ENCODE peak calls at places on chromosomes 1 and 21, in eight cellular contexts. Z, B, P, K, G, R, H and Q are unnamed samples.

GRCh38 chr1:113269577-113269976 is 120.7 kb upstream of the MAGI3 start:
- DNase-seq in Z (no peak), B (no peak), P (no peak), K (no peak), G (no peak), R (no peak), H (no peak), Q (no peak)

GRCh38 chr1:171828794-171829193 is 12.5 kb upstream of the DNM3 start:
- DNase-seq in Z (no peak), B (no peak), P (no peak), K (no peak), G (no peak), R (no peak), H (no peak), Q (no peak)

GRCh38 chr1:14441302-14441741 is 157.2 kb upstream of the KAZN start:
- DNase-seq in Z (no peak), B (peak), P (no peak), K (peak), G (no peak), R (no peak), H (peak), Q (no peak)

GRCh38 chr1:213055767-213056166 is 4.7 kb downstream of the RPS6KC1 start:
- DNase-seq in Z (no peak), B (no peak), P (no peak), K (no peak), G (no peak), R (no peak), H (no peak), Q (no peak)

GRCh38 chr1:58779837-58780585 is 3.8 kb downstream of the JUN start:
- DNase-seq in Z (peak), B (peak), P (no peak), K (no peak), G (no peak), R (no peak), H (peak), Q (no peak)

GRCh38 chr1:55310517-55310927 is 95.4 kb upstream of the USP24 start:
- DNase-seq in Z (peak), B (peak), P (no peak), K (peak), G (no peak), R (no peak), H (peak), Q (no peak)

GRCh38 chr1:72284084-72284397 is 1.7 kb upstream of the NEGR1 start:
- DNase-seq in Z (peak), B (peak), P (no peak), K (no peak), G (no peak), R (no peak), H (no peak), Q (no peak)

GRCh38 chr21:28444567-28444966 is 548.1 kb downstream of the LTN1 start:
- DNase-seq in Z (no peak), B (peak), P (no peak), K (no peak), G (no peak), R (no peak), H (no peak), Q (no peak)

GRCh38 chr1:107991371-107992066 is 26.5 kb upstream of the VAV3 start:
- DNase-seq in Z (no peak), B (peak), P (no peak), K (no peak), G (no peak), R (no peak), H (no peak), Q (no peak)

GRCh38 chr1:56452027-56453011 is 127.0 kb downstream of the PLPP3 start:
- DNase-seq in Z (no peak), B (peak), P (no peak), K (no peak), G (no peak), R (no peak), H (no peak), Q (no peak)

GRCh38 chr21:29056005-29056404 is 17.4 kb downstream of the CCT8 start:
- DNase-seq in Z (no peak), B (peak), P (no peak), K (no peak), G (no peak), R (no peak), H (peak), Q (no peak)

GRCh38 chr1:59044535-59045121 is 252.3 kb upstream of the FGGY start:
- DNase-seq in Z (no peak), B (no peak), P (no peak), K (no peak), G (no peak), R (no peak), H (peak), Q (no peak)

GRCh38 chr1:1630965-1631792 is 794 bp upstream of the MMP23B start:
- DNase-seq in Z (no peak), B (peak), P (peak), K (no peak), G (no peak), R (peak), H (no peak), Q (no peak)

GRCh38 chr21:15003463-15004135 is 61.2 kb downstream of the NRIP1 start:
- DNase-seq in Z (no peak), B (no peak), P (no peak), K (no peak), G (no peak), R (no peak), H (no peak), Q (no peak)

GRCh38 chr1:198399452-198399851 is 141.0 kb downstream of the ATP6V1G3 start:
- DNase-seq in Z (no peak), B (peak), P (no peak), K (no peak), G (no peak), R (no peak), H (no peak), Q (no peak)

GRCh38 chr1:207672525-207673130 is 27.7 kb downstream of the CR1L start:
- DNase-seq in Z (no peak), B (peak), P (no peak), K (no peak), G (peak), R (no peak), H (peak), Q (no peak)

GRCh38 chr1:42993631-42994121 is 35.0 kb upstream of the SLC2A1 start:
- DNase-seq in Z (no peak), B (no peak), P (peak), K (no peak), G (no peak), R (no peak), H (no peak), Q (no peak)

GRCh38 chr1:185699874-185700273 is 34.3 kb upstream of the HMCN1 start:
- DNase-seq in Z (no peak), B (no peak), P (no peak), K (no peak), G (no peak), R (no peak), H (no peak), Q (no peak)

GRCh38 chr1:211527888-211528287 is 35.9 kb upstream of the RD3 start:
- DNase-seq in Z (no peak), B (no peak), P (no peak), K (no peak), G (no peak), R (no peak), H (no peak), Q (no peak)

GRCh38 chr1:82400521-82400920 is 599.8 kb downstream of the ADGRL2 start:
- DNase-seq in Z (no peak), B (no peak), P (no peak), K (no peak), G (no peak), R (no peak), H (no peak), Q (no peak)

GRCh38 chr1:68600049-68600661 is 103.3 kb upstream of the DEPDC1 start:
- DNase-seq in Z (peak), B (peak), P (no peak), K (no peak), G (peak), R (no peak), H (peak), Q (no peak)

GRCh38 chr1:40703316-40703715 is 11.8 kb downstream of the NFYC start:
- DNase-seq in Z (no peak), B (peak), P (no peak), K (no peak), G (no peak), R (no peak), H (peak), Q (no peak)

GRCh38 chr1:164719676-164720075 is 160.7 kb downstream of the PBX1 start:
- DNase-seq in Z (no peak), B (no peak), P (no peak), K (no peak), G (no peak), R (no peak), H (no peak), Q (no peak)

DNA sequence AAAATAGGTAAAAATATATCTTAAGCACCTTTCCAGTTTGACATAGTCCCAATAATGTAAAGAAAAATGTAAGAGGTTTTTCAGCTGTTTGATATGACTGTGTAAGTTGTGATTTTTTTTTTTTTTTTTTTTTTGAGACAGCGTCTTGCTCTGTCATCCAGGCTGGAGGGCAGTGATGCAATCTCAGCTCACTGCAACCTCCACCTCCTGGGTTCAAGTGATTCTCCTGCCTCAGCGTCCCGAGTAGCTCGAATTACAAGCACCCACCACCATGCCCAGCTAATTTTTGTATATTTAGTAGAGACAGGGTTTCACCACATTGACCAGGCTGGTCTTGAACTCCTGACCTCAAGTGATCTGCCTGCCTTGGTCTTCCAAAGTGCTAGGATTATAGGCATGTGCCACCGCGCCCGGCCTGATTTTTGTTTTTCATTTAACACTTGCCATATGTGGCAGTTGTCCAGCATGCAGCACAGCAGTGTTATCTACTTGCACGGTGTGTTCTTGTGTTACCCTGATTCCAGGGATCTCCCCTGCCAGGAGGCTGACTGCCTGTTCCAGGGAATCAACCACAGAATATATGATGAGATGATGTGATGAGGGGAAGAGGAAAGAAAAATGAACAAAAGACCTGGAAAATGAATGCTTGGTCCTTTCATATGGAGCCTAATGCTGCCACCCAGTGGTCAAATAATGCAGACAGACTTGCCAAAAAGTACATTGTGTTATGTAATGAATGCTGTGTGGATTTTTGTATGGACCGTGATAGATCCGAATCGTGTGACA is 79.0 kb downstream of the RAVER2 start:
- DNase-seq in Z (peak), B (peak), P (no peak), K (peak), G (peak), R (no peak), H (peak), Q (peak)
- TF ChIP-seq CTCF in Z (peak), B (peak), P (peak), K (peak), G (peak), R (peak), H (peak), Q (peak)

GRCh38 chr1:5370321-5370720 is 621.9 kb downstream of the NPHP4 start:
- DNase-seq in Z (no peak), B (no peak), P (no peak), K (no peak), G (no peak), R (no peak), H (no peak), Q (no peak)
- TF ChIP-seq CTCF in Z (no peak), B (no peak), P (no peak), K (no peak), G (no peak), R (no peak), H (no peak), Q (no peak)

DNA sequence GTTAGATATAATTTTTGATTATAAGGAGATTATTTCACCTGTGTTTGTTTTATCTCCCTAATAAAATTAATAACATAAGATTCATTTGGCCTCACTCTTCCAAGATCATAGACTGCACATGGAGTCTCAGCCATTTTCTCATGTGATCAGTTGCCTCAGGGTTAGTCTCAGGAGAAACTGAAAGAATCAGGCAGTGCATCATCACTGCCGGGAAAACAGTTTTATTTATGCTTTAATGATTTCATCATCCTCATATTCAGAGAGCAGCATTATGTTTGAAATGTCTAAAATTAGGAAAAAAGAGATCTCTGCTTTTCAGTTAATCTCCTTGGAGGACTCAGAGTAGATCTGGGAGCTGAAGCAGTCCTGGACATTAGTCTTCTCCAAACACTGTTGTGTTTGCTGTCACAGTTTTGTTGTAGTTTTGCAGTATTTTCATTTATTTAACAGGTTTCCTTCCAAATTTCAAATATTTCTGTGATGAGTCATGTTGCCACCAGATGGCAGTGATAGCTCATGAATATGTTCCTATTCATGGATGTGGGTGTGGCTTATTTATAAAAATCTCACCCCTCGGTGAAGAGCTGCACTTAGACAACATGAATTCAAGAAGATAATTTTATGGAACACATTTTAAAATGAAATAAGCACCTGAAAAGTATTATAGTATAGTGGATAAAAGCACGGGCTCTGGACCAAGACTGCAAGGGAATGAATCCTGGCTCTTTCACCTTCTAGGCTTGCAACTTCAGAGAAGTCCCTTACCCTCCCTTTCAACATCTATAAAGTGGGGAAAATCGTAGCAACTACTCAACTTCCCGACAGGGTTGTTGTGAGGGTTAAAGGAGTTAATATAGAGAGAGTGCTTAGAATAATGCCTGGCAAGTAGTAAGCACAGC is 31.2 kb downstream of the CHD1L start:
- DNase-seq in Z (peak), B (peak), P (peak), K (peak), G (peak), R (no peak), H (peak), Q (no peak)
- TF ChIP-seq CTCF in Z (peak), B (peak), P (peak), K (peak), G (peak), R (peak), H (peak), Q (peak)

DNA sequence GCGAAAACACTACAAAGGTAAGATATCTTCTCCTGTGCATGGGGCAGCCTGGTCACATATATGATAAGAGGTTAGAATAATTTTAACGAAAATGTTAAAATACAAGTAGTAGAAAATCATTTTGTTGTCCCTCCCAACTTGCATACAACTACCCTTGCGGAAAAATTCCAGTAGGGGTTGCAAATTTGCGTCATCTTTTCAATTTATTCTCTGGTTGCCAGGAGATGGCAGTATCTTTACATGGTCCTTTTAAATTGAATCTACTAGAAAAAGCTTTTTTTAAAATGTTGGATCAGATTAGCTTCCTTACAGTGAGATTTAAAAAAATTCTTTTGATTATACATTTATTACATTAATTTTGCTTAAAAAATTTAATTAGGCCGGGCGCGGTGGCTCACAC is 10.9 kb downstream of the S100PBP start:
- DNase-seq in Z (no peak), B (no peak), P (no peak), K (no peak), G (no peak), R (no peak), H (peak), Q (no peak)
- TF ChIP-seq CTCF in Z (no peak), B (no peak), P (no peak), K (peak), G (no peak), R (peak), H (peak), Q (no peak)

DNA sequence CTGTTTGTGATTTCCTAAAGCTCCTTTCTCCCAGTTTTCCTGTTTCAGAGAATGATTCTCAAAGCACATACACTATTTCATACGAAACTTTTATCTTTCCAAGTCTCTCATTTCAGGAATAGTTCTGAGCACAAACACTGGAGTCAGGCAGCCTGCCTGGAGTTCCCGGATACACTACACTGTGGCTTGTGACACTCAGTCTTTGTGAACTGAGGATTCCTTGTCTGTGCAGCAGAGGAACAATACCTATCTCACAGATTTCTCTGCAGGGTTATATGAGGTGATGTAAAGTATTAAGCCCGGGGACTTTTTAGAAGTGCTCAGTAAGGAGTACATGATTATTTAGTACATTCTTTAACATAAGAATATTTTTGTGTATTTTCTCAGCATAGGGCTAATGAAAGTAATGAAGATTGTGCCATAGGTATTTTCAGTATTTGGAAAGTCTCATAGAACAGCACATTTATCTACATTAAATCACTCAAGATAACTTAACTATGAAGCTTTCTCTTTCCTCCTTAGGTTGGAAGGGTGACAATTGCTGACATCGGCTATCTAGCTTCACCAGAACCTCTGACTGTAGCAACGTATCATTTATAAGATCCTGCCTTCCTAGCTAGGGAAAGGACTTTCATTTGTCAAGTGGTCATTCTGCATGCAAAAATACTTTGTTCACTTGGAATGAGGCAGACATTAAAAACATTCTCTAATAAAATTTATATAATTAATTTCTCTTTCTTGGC is 12.9 kb downstream of the GBP2 start:
- DNase-seq in Z (no peak), B (no peak), P (no peak), K (no peak), G (no peak), R (no peak), H (no peak), Q (no peak)
- TF ChIP-seq CTCF in Z (no peak), B (no peak), P (no peak), K (no peak), G (no peak), R (no peak), H (no peak), Q (no peak)

GRCh38 chr1:202645097-202645476 is 65.2 kb downstream of the SYT2 start:
- DNase-seq in Z (no peak), B (no peak), P (no peak), K (no peak), G (no peak), R (no peak), H (no peak), Q (no peak)

GRCh38 chr1:202648822-202649221 is 61.4 kb downstream of the SYT2 start:
- DNase-seq in Z (no peak), B (no peak), P (no peak), K (no peak), G (no peak), R (no peak), H (no peak), Q (no peak)

GRCh38 chr1:202654079-202654478 is 56.2 kb downstream of the SYT2 start:
- DNase-seq in Z (no peak), B (no peak), P (no peak), K (no peak), G (no peak), R (no peak), H (no peak), Q (no peak)

GRCh38 chr1:202644219-202645096 is 65.8 kb downstream of the SYT2 start:
- DNase-seq in Z (no peak), B (no peak), P (no peak), K (no peak), G (no peak), R (no peak), H (no peak), Q (no peak)

GRCh38 chr1:202649553-202650392 is 60.5 kb downstream of the SYT2 start:
- DNase-seq in Z (no peak), B (peak), P (no peak), K (no peak), G (no peak), R (no peak), H (no peak), Q (no peak)
- TF ChIP-seq CTCF in Z (no peak), B (no peak), P (no peak), K (no peak), G (no peak), R (no peak), H (no peak), Q (no peak)

GRCh38 chr1:179771509-179771908 is 28.4 kb downstream of the FAM163A start:
- DNase-seq in Z (no peak), B (no peak), P (no peak), K (no peak), G (no peak), R (no peak), H (no peak), Q (no peak)

GRCh38 chr1:179767996-179768395 is 24.9 kb downstream of the FAM163A start:
- DNase-seq in Z (no peak), B (no peak), P (no peak), K (no peak), G (no peak), R (no peak), H (no peak), Q (no peak)

GRCh38 chr1:179774033-179774432 is 30.9 kb downstream of the FAM163A start:
- DNase-seq in Z (no peak), B (no peak), P (no peak), K (no peak), G (no peak), R (no peak), H (no peak), Q (no peak)

GRCh38 chr1:179773264-179773663 is 30.2 kb downstream of the FAM163A start:
- DNase-seq in Z (no peak), B (no peak), P (no peak), K (no peak), G (no peak), R (no peak), H (no peak), Q (no peak)

DNA sequence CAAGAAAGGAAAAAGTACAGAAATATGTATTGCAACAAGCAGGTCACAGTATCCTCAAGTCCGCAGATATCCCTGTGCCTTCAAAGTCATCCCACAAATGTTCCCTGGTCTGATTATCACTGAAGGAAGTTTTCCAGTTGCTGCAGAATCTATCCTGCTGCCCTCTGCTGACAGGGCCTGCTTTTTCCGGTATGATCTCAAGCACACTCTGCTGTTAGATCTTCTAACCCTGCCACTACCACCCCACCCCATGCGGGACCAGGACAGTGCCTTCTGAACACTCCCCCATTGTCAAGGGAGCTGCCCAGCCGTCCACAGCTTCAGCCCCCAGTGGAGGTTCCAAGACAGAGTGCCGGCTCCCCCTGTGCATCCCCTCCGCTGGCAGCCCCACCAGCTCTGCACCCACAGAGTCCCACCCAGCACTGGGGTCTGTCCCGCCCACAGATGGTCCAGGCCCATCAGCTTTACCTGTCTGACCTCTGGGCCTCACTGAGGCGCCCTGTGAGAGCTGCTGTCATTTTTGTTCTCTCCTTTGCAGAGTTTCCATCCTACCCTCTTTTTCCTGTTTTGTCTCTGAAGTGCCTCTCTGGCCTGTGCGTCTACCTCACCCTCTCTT is 27.9 kb downstream of the FAM163A start:
- DNase-seq in Z (no peak), B (no peak), P (no peak), K (no peak), G (no peak), R (no peak), H (no peak), Q (no peak)
- TF ChIP-seq CTCF in Z (no peak), B (no peak), P (no peak), K (peak), G (no peak), R (no peak), H (peak), Q (no peak)